ENCODE peak calls at places on chromosomes 13 and 19, in five cellular contexts. One of them, this sample, is unnamed.

GRCh38 chr19:40685016-40685526 is 5.4 kb downstream of the NUMBL start:
- DNase-seq in astrocyte of the cerebellum: no peak
- DNase-seq in BJ: no peak
- DNase-seq in GM23338: no peak
- DNase-seq in AG04449: no peak
- DNase-seq in this sample: no peak

GRCh38 chr19:33442706-33443105 is 69.2 kb downstream of the CEBPG start:
- DNase-seq in astrocyte of the cerebellum: no peak
- DNase-seq in BJ: no peak
- DNase-seq in GM23338: no peak
- DNase-seq in AG04449: no peak
- DNase-seq in this sample: no peak

GRCh38 chr13:70568571-70568970 is 460.3 kb upstream of the KLHL1 start:
- DNase-seq in astrocyte of the cerebellum: peak
- DNase-seq in BJ: peak
- DNase-seq in GM23338: peak
- DNase-seq in AG04449: no peak
- DNase-seq in this sample: no peak

GRCh38 chr19:48738557-48739399 is 1.6 kb downstream of the RASIP1 start:
- DNase-seq in astrocyte of the cerebellum: peak
- DNase-seq in BJ: peak
- DNase-seq in GM23338: peak
- DNase-seq in AG04449: no peak
- DNase-seq in this sample: no peak

GRCh38 chr13:33016414-33017409 is at the start of gene KL:
- DNase-seq in astrocyte of the cerebellum: no peak
- DNase-seq in BJ: no peak
- DNase-seq in GM23338: peak
- DNase-seq in AG04449: no peak
- DNase-seq in this sample: no peak

GRCh38 chr19:45175663-45176345 is 2.2 kb downstream of the TRAPPC6A start:
- DNase-seq in astrocyte of the cerebellum: no peak
- DNase-seq in BJ: no peak
- DNase-seq in GM23338: no peak
- DNase-seq in AG04449: no peak
- DNase-seq in this sample: no peak

GRCh38 chr13:101415358-101416174 is 742 bp downstream of the NALCN start:
- DNase-seq in astrocyte of the cerebellum: no peak
- DNase-seq in BJ: no peak
- DNase-seq in GM23338: peak
- DNase-seq in AG04449: no peak
- DNase-seq in this sample: no peak

GRCh38 chr13:21625366-21625765 is 21.4 kb upstream of the MICU2 start:
- DNase-seq in astrocyte of the cerebellum: no peak
- DNase-seq in BJ: no peak
- DNase-seq in GM23338: peak
- DNase-seq in AG04449: no peak
- DNase-seq in this sample: no peak

GRCh38 chr19:14407889-14408640 is 11.1 kb downstream of the DDX39A start:
- DNase-seq in astrocyte of the cerebellum: no peak
- DNase-seq in BJ: no peak
- DNase-seq in GM23338: no peak
- DNase-seq in AG04449: no peak
- DNase-seq in this sample: no peak

GRCh38 chr19:17385878-17386611 is 8.0 kb downstream of the CCDC194 start:
- DNase-seq in astrocyte of the cerebellum: no peak
- DNase-seq in BJ: no peak
- DNase-seq in GM23338: peak
- DNase-seq in AG04449: no peak
- DNase-seq in this sample: no peak

GRCh38 chr19:3632098-3632497 is 5.5 kb upstream of the CACTIN start:
- DNase-seq in astrocyte of the cerebellum: no peak
- DNase-seq in BJ: no peak
- DNase-seq in GM23338: no peak
- DNase-seq in AG04449: no peak
- DNase-seq in this sample: no peak

GRCh38 chr13:48636550-48636949 is 17.2 kb upstream of the CYSLTR2 start:
- DNase-seq in astrocyte of the cerebellum: peak
- DNase-seq in BJ: no peak
- DNase-seq in GM23338: no peak
- DNase-seq in AG04449: peak
- DNase-seq in this sample: no peak

GRCh38 chr19:8631425-8631819 is 989 bp downstream of the NFILZ start:
- DNase-seq in astrocyte of the cerebellum: peak
- DNase-seq in BJ: no peak
- DNase-seq in GM23338: no peak
- DNase-seq in AG04449: no peak
- DNase-seq in this sample: no peak

GRCh38 chr13:112580912-112581311 is 7.0 kb downstream of the TUBGCP3 start:
- DNase-seq in astrocyte of the cerebellum: no peak
- DNase-seq in BJ: no peak
- DNase-seq in GM23338: no peak
- DNase-seq in AG04449: no peak
- DNase-seq in this sample: no peak

GRCh38 chr19:15332311-15332996 is at the start of gene BRD4:
- DNase-seq in astrocyte of the cerebellum: no peak
- DNase-seq in BJ: no peak
- DNase-seq in GM23338: peak
- DNase-seq in AG04449: no peak
- DNase-seq in this sample: no peak

GRCh38 chr13:33116321-33117010 is 100.2 kb downstream of the KL start:
- DNase-seq in astrocyte of the cerebellum: no peak
- DNase-seq in BJ: no peak
- DNase-seq in GM23338: no peak
- DNase-seq in AG04449: no peak
- DNase-seq in this sample: no peak

GRCh38 chr19:15576526-15577156 is 38.4 kb upstream of the CYP4F8 start:
- DNase-seq in astrocyte of the cerebellum: no peak
- DNase-seq in BJ: no peak
- DNase-seq in GM23338: no peak
- DNase-seq in AG04449: no peak
- DNase-seq in this sample: no peak

GRCh38 chr13:76023644-76024043 is 387.5 kb downstream of the LMO7 start:
- DNase-seq in astrocyte of the cerebellum: no peak
- DNase-seq in BJ: no peak
- DNase-seq in GM23338: no peak
- DNase-seq in AG04449: no peak
- DNase-seq in this sample: no peak

GRCh38 chr13:82501804-82502203 is 1380.5 kb downstream of the SLITRK1 start:
- DNase-seq in astrocyte of the cerebellum: no peak
- DNase-seq in BJ: no peak
- DNase-seq in GM23338: no peak
- DNase-seq in AG04449: no peak
- DNase-seq in this sample: no peak

GRCh38 chr13:110571897-110572777 is 10.6 kb upstream of the RAB20 start:
- DNase-seq in astrocyte of the cerebellum: no peak
- DNase-seq in BJ: no peak
- DNase-seq in GM23338: no peak
- DNase-seq in AG04449: no peak
- DNase-seq in this sample: no peak

GRCh38 chr13:40377783-40378182 is 288.7 kb downstream of the FOXO1 start:
- DNase-seq in astrocyte of the cerebellum: no peak
- DNase-seq in BJ: no peak
- DNase-seq in GM23338: no peak
- DNase-seq in AG04449: no peak
- DNase-seq in this sample: no peak

GRCh38 chr19:40908981-40909380 is 26.9 kb upstream of the CYP2A7 start:
- DNase-seq in astrocyte of the cerebellum: no peak
- DNase-seq in BJ: no peak
- DNase-seq in GM23338: peak
- DNase-seq in AG04449: no peak
- DNase-seq in this sample: no peak

GRCh38 chr13:66859078-66859477 is 371.1 kb downstream of the PCDH9 start:
- DNase-seq in astrocyte of the cerebellum: no peak
- DNase-seq in BJ: no peak
- DNase-seq in GM23338: no peak
- DNase-seq in AG04449: no peak
- DNase-seq in this sample: no peak

GRCh38 chr13:98992355-98992754 is 14.5 kb upstream of the DOCK9 start:
- DNase-seq in astrocyte of the cerebellum: no peak
- DNase-seq in BJ: no peak
- DNase-seq in GM23338: no peak
- DNase-seq in AG04449: no peak
- DNase-seq in this sample: no peak

GRCh38 chr13:40057228-40057627 is 401.8 kb downstream of the COG6 start:
- DNase-seq in astrocyte of the cerebellum: no peak
- DNase-seq in BJ: no peak
- DNase-seq in GM23338: no peak
- DNase-seq in AG04449: no peak
- DNase-seq in this sample: no peak

GRCh38 chr13:29933401-29933800 is 83.0 kb upstream of the UBL3 start:
- DNase-seq in astrocyte of the cerebellum: no peak
- DNase-seq in BJ: no peak
- DNase-seq in GM23338: no peak
- DNase-seq in AG04449: no peak
- DNase-seq in this sample: no peak
- H3K4me3 ChIP-seq in astrocyte of the cerebellum: no peak
- H3K4me3 ChIP-seq in BJ: no peak
- H3K4me3 ChIP-seq in GM23338: no peak
- H3K4me3 ChIP-seq in AG04449: no peak
- H3K4me3 ChIP-seq in this sample: no peak

GRCh38 chr13:114196629-114197028 is 17.6 kb downstream of the CFAP97D2 start:
- DNase-seq in astrocyte of the cerebellum: no peak
- DNase-seq in BJ: no peak
- DNase-seq in GM23338: no peak
- DNase-seq in AG04449: no peak
- DNase-seq in this sample: no peak
- H3K4me3 ChIP-seq in astrocyte of the cerebellum: no peak
- H3K4me3 ChIP-seq in BJ: no peak
- H3K4me3 ChIP-seq in GM23338: no peak
- H3K4me3 ChIP-seq in AG04449: no peak
- H3K4me3 ChIP-seq in this sample: no peak

DNA sequence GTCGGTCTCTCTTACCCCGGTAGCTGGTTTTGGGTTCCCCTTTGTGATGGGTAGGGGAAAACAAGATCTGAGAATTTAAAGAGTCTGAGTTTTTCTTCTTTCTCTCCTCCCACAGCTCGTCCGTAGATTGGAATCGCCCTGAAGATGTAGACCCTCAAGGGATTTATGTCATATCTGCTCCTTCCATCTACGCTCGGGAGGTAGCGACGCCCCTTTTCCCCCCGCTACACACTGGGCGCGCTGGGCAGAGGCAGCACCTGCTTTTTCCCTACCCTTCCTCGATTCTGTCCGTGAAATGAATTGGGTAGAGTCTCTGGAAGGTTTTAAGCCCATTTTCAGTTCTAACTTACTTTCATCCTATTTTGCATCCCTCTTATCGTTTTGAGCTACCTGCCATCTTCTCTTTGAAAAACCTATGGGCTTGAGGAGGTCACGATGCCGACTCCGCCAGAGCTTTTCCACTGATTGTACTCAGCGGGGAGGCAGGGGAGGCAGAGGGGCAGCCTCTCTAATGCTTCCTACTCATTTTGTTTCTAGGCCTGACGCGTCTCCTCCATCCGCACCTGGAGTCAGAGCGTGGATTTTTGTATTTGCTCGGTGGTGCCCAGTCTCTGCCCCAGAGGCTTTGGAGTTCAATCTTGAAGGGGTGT is 7.1 kb upstream of the SELENOV start:
- DNase-seq in astrocyte of the cerebellum: no peak
- DNase-seq in BJ: no peak
- DNase-seq in GM23338: no peak
- DNase-seq in AG04449: no peak
- DNase-seq in this sample: no peak
- H3K4me3 ChIP-seq in astrocyte of the cerebellum: peak
- H3K4me3 ChIP-seq in BJ: peak
- H3K4me3 ChIP-seq in GM23338: peak
- H3K4me3 ChIP-seq in AG04449: peak
- H3K4me3 ChIP-seq in this sample: peak

GRCh38 chr13:74040200-74040599 is 94.0 kb downstream of the KLF12 start:
- DNase-seq in astrocyte of the cerebellum: no peak
- DNase-seq in BJ: no peak
- DNase-seq in GM23338: peak
- DNase-seq in AG04449: no peak
- DNase-seq in this sample: peak

GRCh38 chr13:74039154-74039553 is 95.0 kb downstream of the KLF12 start:
- DNase-seq in astrocyte of the cerebellum: no peak
- DNase-seq in BJ: no peak
- DNase-seq in GM23338: no peak
- DNase-seq in AG04449: no peak
- DNase-seq in this sample: no peak

GRCh38 chr13:74036373-74036772 is 97.8 kb downstream of the KLF12 start:
- DNase-seq in astrocyte of the cerebellum: no peak
- DNase-seq in BJ: no peak
- DNase-seq in GM23338: peak
- DNase-seq in AG04449: no peak
- DNase-seq in this sample: no peak

GRCh38 chr13:74037762-74038161 is 96.4 kb downstream of the KLF12 start:
- DNase-seq in astrocyte of the cerebellum: no peak
- DNase-seq in BJ: no peak
- DNase-seq in GM23338: no peak
- DNase-seq in AG04449: no peak
- DNase-seq in this sample: no peak

GRCh38 chr13:74039667-74040066 is 94.5 kb downstream of the KLF12 start:
- DNase-seq in astrocyte of the cerebellum: no peak
- DNase-seq in BJ: no peak
- DNase-seq in GM23338: no peak
- DNase-seq in AG04449: no peak
- DNase-seq in this sample: no peak
- H3K4me3 ChIP-seq in astrocyte of the cerebellum: no peak
- H3K4me3 ChIP-seq in BJ: no peak
- H3K4me3 ChIP-seq in GM23338: no peak
- H3K4me3 ChIP-seq in AG04449: no peak
- H3K4me3 ChIP-seq in this sample: no peak

DNA sequence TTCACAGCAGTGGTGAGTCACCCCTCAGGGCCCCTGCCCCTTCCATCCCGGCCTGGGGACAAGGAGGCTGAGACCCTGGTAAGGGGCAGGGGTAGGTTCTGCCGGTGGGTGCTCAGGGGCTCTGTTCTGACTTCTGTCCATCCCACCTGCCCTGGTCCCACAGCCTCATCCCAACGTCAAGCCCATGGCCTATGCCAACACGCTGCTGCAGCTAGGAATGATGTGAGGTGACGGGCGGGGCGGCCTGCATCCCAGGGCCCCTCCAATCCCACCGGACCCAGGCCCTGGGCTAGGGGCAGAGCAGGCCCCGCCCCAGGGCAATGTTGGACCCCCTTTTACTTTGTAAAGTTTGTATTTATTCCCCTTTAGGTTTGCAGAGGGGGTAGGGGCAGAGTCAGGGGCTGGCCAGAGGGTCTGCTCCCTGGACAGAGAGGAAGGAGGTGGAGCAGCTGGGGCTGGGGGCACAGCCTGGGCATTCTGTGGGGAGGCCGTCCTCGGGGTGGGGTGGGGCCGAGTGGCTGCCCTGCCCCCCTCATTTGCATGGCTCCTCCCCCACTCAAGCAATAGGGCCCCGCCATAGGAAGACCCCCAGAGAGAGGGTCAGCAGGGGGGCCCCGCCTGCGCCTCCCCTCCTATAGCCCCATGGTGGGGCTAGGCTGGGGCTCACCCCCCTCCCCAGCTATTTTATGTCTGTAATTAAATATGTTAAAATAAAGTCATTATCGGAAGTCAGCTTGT is 23.1 kb downstream of the CCDC8 start:
- DNase-seq in astrocyte of the cerebellum: no peak
- DNase-seq in BJ: no peak
- DNase-seq in GM23338: no peak
- DNase-seq in AG04449: no peak
- DNase-seq in this sample: no peak
- H3K4me3 ChIP-seq in astrocyte of the cerebellum: no peak
- H3K4me3 ChIP-seq in BJ: no peak
- H3K4me3 ChIP-seq in GM23338: no peak
- H3K4me3 ChIP-seq in AG04449: no peak
- H3K4me3 ChIP-seq in this sample: no peak